ENCODE peak calls at places on chromosomes 7 and 10, in five cellular contexts. C is GM23248, T is skeletal muscle cell, I is retinal pigment epithelial cell, P is fibroblast of lung. H is an unnamed sample.

GRCh38 chr7:20299145-20299544 is 31.6 kb upstream of the ITGB8 start:
- DNase-seq in I (no peak), P (peak), C (no peak), T (no peak), H (no peak)

GRCh38 chr7:159108491-159108890 is 36.2 kb downstream of the VIPR2 start:
- DNase-seq in T (no peak), I (no peak), C (no peak), P (no peak), H (no peak)

GRCh38 chr7:101378808-101379207 is 16.1 kb downstream of the COL26A1 start:
- DNase-seq in I (no peak), P (peak), C (peak), T (no peak), H (no peak)

GRCh38 chr10:13865758-13866491 is 279.2 kb downstream of the PRPF18 start:
- DNase-seq in T (peak), C (peak), I (no peak), P (peak), H (peak)

GRCh38 chr10:87930929-87931835 is 67.8 kb downstream of the PTEN start:
- DNase-seq in T (no peak), C (no peak), I (no peak), P (no peak), H (no peak)

GRCh38 chr7:46619723-46620310 is 698.7 kb upstream of the IGFBP3 start:
- DNase-seq in P (no peak), I (no peak), T (no peak), C (no peak), H (no peak)

GRCh38 chr10:52644678-52645434 is 127.7 kb downstream of the MBL2 start:
- DNase-seq in P (peak), I (peak), T (no peak), C (peak), H (peak)

GRCh38 chr10:124523301-124523871 is 61.8 kb downstream of the LHPP start:
- DNase-seq in P (no peak), C (peak), I (no peak), T (no peak), H (peak)

GRCh38 chr10:127041561-127041960 is 136.3 kb downstream of the DOCK1 start:
- DNase-seq in I (no peak), T (peak), P (peak), C (peak), H (peak)

GRCh38 chr10:89662596-89662995 is 17.6 kb upstream of the PANK1 start:
- DNase-seq in C (peak), P (no peak), T (no peak), I (no peak), H (no peak)

GRCh38 chr10:100744980-100745881 is at the start of gene PAX2:
- DNase-seq in P (no peak), T (no peak), I (no peak), C (no peak), H (no peak)

GRCh38 chr7:48025630-48026029 is 3.3 kb downstream of the SUN3 start:
- DNase-seq in I (no peak), T (no peak), P (no peak), C (no peak), H (no peak)

GRCh38 chr10:32618482-32618881 is 172.5 kb downstream of the CCDC7 start:
- DNase-seq in C (no peak), P (peak), T (no peak), I (no peak), H (no peak)

GRCh38 chr7:1742555-1743303 is 72.7 kb downstream of the ELFN1 start:
- DNase-seq in I (peak), C (peak), T (no peak), P (peak), H (peak)

GRCh38 chr10:89470628-89471027 is 56.3 kb downstream of the IFIT5 start:
- DNase-seq in C (no peak), T (no peak), I (no peak), P (no peak), H (no peak)

GRCh38 chr10:34002896-34003295 is 668.4 kb upstream of the NRP1 start:
- DNase-seq in T (no peak), P (no peak), I (no peak), C (no peak), H (no peak)

GRCh38 chr7:146948708-146949107 is 832.1 kb downstream of the CNTNAP2 start:
- DNase-seq in C (no peak), P (no peak), I (no peak), T (no peak), H (no peak)

GRCh38 chr10:118042827-118043242 is 3.9 kb downstream of the RAB11FIP2 start:
- DNase-seq in P (peak), I (no peak), C (no peak), T (no peak), H (no peak)

GRCh38 chr10:4780782-4781181 is 45.2 kb upstream of the AKR1E2 start:
- DNase-seq in I (peak), T (no peak), P (peak), C (peak), H (peak)

DNA sequence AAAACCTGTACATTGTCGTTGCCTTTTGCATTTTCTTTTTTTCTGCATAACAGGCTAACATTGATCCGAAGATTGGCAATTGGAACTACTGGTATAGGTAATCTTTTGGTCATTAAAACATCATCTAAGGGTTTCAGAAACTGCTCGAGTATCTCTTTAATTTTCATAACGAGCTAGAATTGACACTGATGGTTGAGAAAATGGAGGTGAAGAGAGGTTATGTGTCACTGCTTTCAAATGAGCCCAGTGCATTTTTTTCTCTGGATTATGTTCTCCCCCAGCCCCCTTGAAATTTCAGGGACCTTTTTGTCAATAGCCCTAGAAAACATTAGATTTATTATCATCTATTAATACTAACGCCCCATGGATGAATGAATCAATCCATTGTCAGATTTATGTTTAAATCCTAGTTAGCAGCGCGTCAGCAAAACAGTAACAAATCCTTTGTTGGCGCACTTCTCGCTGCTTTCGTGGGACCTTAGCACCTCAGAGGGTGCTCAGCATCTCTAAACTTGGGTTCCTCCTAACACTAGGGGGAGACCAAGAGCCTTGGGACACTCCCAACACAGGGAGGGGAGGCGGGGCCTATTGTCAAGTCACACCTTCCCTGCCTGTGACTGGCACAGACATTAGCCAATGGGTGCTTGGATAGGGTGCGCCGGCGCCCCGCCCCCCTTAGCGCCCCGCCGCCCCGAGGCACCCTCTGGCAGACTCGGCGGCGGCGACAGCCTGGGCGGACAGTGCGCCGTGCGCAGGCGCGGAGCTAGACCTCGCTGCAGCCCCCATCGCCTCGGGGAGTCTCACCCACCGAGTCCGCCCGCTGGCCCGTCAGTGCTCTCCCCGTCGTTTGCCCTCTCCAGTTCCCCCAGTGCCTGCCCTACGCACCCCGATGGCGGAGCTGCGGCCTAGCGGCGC is at the start of gene SUFU:
- DNase-seq in C (peak), P (peak), T (peak), I (peak), H (peak)
- H3K4me3 ChIP-seq in C (peak), P (peak), T (peak), I (peak), H (peak)

DNA sequence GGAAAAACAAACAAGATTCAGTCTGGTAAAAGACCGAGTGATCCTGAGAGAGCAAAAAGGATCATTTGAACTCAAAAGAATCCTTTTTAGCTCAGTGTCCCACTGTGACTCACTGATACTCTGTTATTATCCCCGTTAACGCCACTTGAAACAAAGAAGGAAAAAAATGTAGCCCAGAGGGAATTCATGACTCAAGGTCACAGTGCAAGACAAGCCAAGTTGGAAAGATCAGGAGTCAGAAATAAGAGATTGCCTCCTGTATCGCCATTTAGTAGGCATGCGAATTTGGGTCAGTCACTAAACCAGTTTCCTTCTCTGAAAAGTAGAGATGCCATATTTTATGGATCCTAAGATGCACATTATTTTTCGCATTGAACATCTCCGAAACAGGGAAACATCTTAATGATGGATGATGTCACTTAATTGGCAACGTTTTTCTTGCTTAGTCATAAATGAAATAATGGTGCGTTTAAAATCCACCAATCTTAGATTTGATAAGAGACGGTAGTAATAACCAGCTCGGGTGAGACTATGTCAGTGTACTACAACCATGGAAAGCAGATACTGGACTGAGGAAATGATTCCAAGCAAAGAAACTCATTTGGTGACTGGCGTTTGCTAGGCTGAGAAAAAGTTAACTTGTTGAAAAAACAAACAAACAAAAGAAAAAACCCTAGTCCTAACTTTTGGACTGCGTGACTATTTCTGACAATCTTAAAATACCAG is 502.0 kb upstream of the CELF2 start:
- DNase-seq in I (no peak), T (no peak), C (peak), P (peak), H (peak)
- H3K4me3 ChIP-seq in I (no peak), T (no peak), C (peak), P (no peak), H (peak)

DNA sequence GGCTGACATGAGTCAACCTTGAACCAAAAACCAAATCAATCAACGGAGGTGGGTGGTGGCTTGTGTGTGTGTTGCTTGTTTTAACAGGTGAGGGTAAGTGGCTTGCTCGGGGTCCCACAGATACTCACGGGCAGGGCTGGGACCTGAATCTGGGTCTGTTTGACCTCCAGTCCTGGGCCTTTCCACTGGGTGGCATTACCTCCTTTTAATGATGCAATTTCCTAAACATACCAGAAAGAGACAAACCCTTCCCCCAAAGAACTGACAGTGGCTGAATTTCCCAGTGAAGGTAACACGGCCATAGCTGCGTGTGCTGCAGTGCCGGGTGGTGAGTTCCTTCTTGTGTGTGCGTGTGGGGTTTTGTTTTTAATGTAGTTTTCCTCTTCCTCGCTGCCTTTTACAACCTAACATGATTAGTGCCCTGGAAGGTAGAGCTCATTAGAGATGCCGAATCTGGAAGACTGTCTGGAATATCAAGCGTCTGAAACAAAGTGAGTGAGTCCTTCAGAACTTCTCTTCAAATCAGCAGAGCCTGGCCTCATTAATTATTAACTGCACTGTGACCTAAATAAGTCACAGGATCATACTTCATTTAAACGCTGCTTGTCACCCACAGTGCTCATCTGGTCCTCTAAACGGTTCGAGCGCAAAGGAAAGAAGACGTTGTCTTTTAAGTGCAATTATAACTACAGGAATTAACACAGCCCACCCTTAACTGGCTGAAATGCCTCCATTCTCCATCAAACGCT is 166.1 kb upstream of the TCERG1L start:
- DNase-seq in I (no peak), C (no peak), P (no peak), T (no peak), H (no peak)
- H3K4me3 ChIP-seq in I (no peak), C (no peak), P (no peak), T (no peak), H (no peak)

GRCh38 chr7:143261901-143262300 is 1.3 kb upstream of the GSTK1 start:
- DNase-seq in I (no peak), C (no peak), P (no peak), T (no peak), H (no peak)

GRCh38 chr7:143258830-143259229 is 4.4 kb upstream of the GSTK1 start:
- DNase-seq in T (no peak), P (no peak), I (no peak), C (no peak), H (peak)

GRCh38 chr7:143256932-143257331 is 6.3 kb upstream of the GSTK1 start:
- DNase-seq in P (no peak), I (no peak), C (no peak), T (no peak), H (no peak)

GRCh38 chr7:143257501-143257900 is 5.7 kb upstream of the GSTK1 start:
- DNase-seq in P (no peak), C (peak), T (no peak), I (no peak), H (no peak)

DNA sequence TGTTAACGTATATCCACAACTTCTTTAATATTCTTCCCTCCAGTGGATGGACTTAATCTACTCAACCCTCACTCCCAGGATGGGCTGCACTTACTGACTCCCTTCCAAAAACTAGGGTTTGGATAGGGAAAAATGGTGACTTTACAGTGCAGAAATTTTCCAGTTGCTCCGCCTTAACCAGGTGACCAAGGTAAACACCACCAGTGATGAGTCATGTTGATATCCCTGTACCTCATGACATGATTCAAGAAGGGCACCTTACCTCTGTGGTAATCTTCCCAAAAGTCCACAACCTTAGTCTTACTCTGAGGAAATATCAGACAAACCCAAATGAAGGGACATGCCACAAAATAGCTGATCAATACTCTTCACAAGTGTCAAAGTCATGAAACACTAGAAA is 3.5 kb upstream of the GSTK1 start:
- DNase-seq in I (no peak), P (no peak), C (no peak), T (no peak), H (no peak)
- H3K4me3 ChIP-seq in I (no peak), P (no peak), C (no peak), T (no peak), H (no peak)

GRCh38 chr10:70601775-70602174 is 766 bp downstream of the PRF1 start:
- DNase-seq in C (no peak), T (no peak), P (no peak), I (no peak), H (no peak)

GRCh38 chr10:70598857-70599295 is 3.7 kb downstream of the PRF1 start:
- DNase-seq in C (no peak), P (no peak), I (no peak), T (no peak), H (no peak)

GRCh38 chr10:70599319-70599718 is 3.2 kb downstream of the PRF1 start:
- DNase-seq in C (no peak), I (no peak), P (no peak), T (no peak), H (no peak)

GRCh38 chr10:70599791-70600190 is 2.8 kb downstream of the PRF1 start:
- DNase-seq in T (no peak), P (no peak), I (no peak), C (no peak), H (no peak)

DNA sequence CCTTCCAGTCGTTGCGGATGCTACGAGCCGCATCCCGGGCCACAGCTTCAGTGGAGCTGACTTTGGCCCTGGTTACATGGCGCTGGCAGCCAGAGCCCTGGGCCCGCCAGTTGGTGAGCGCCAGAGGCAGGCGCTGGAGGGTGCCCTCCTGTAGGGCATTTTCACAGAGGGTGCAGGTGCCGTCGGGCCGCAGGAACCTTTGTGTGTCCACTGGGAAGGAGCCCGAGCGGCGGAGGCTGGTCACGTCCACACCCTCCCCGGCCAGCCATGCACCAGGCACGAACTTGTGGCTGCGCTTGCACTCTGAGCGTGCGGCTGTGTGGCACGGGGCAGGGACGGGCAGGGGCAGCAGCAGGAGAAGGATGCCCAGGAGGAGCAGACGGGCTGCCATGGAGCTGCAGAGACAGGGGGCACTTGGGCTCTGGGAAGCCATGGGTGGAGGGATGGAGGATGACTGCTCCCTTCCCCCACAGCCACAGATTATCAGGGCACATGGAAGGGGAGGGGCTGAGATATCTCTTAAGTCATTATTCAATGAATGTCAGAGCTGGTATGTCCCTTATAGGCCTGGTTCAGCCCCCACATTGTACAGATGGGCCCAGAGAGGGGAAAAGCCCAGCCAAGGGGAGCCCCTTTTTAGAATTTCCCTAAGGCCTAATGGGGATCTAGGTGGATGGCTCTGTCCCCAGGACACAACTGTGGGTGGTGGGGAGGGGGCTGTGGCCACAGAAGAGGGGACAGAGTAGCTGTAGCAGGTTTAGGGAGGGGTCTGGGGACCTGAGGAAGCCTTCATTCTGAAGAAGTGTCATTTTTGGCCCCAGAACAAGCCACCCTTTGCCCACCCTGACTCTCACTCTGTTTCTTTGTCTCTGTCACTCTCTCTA is 1.8 kb downstream of the PRF1 start:
- DNase-seq in P (no peak), T (no peak), I (no peak), C (no peak), H (no peak)
- H3K4me3 ChIP-seq in P (no peak), T (no peak), I (no peak), C (no peak), H (no peak)

GRCh38 chr10:75596930-75597629 is 165.7 kb downstream of the LRMDA start:
- DNase-seq in I (no peak), T (no peak), P (no peak), C (no peak), H (no peak)

GRCh38 chr10:75592014-75592842 is 160.8 kb downstream of the LRMDA start:
- DNase-seq in T (no peak), I (no peak), C (no peak), P (no peak), H (no peak)

GRCh38 chr10:75593690-75594556 is 162.5 kb downstream of the LRMDA start:
- DNase-seq in C (no peak), P (no peak), T (no peak), I (no peak), H (no peak)

GRCh38 chr10:75589895-75590654 is 158.7 kb downstream of the LRMDA start:
- DNase-seq in C (no peak), I (no peak), T (no peak), P (no peak), H (no peak)

GRCh38 chr10:75592888-75593643 is 161.6 kb downstream of the LRMDA start:
- DNase-seq in P (no peak), I (no peak), C (no peak), T (no peak), H (peak)
- H3K4me3 ChIP-seq in P (no peak), I (no peak), C (no peak), T (no peak), H (no peak)

H was measured in fibroblast of pulmonary artery.